ENCODE peak calls at places on chromosome 9, in five cellular contexts. One of them, this sample, is unnamed. For H3K4me1, the result is how much of the 10 kb centered on the place peaks cover.

GRCh38 chr9:137277329-137278041 is at the start of gene TOR4A:
- DNase-seq in GM23248: peak
- DNase-seq in upper lobe of right lung: peak
- DNase-seq in aorta: peak
- DNase-seq in GM23338: peak
- DNase-seq in this sample: peak

GRCh38 chr9:89481161-89481915 is 16.6 kb downstream of the SEMA4D start:
- DNase-seq in GM23248: no peak
- DNase-seq in upper lobe of right lung: peak
- DNase-seq in aorta: no peak
- DNase-seq in GM23338: no peak
- DNase-seq in this sample: no peak

GRCh38 chr9:137129089-137129455 is 9.9 kb upstream of the GRIN1 start:
- DNase-seq in GM23248: peak
- DNase-seq in upper lobe of right lung: no peak
- DNase-seq in aorta: no peak
- DNase-seq in GM23338: peak
- DNase-seq in this sample: no peak

GRCh38 chr9:128631636-128632035 is 25.0 kb downstream of the DYNC2I2 start:
- DNase-seq in GM23248: no peak
- DNase-seq in upper lobe of right lung: no peak
- DNase-seq in aorta: no peak
- DNase-seq in GM23338: no peak
- DNase-seq in this sample: peak

GRCh38 chr9:3730527-3730926 is 204.7 kb upstream of the RFX3 start:
- DNase-seq in GM23248: no peak
- DNase-seq in upper lobe of right lung: no peak
- DNase-seq in aorta: no peak
- DNase-seq in GM23338: no peak
- DNase-seq in this sample: no peak

GRCh38 chr9:21559402-21560280 is 77.5 kb upstream of the IFNE start:
- DNase-seq in GM23248: peak
- DNase-seq in upper lobe of right lung: peak
- DNase-seq in aorta: peak
- DNase-seq in GM23338: peak
- DNase-seq in this sample: peak

GRCh38 chr9:133225171-133226011 is 16.3 kb upstream of the OBP2B start:
- DNase-seq in GM23248: no peak
- DNase-seq in upper lobe of right lung: no peak
- DNase-seq in aorta: peak
- DNase-seq in GM23338: no peak
- DNase-seq in this sample: peak

GRCh38 chr9:117098331-117098730 is 316.5 kb downstream of the ASTN2 start:
- DNase-seq in GM23248: no peak
- DNase-seq in upper lobe of right lung: no peak
- DNase-seq in aorta: no peak
- DNase-seq in GM23338: no peak
- DNase-seq in this sample: no peak

GRCh38 chr9:132670816-132671371 is 630 bp downstream of the GTF3C4 start:
- DNase-seq in GM23248: peak
- DNase-seq in upper lobe of right lung: peak
- DNase-seq in aorta: no peak
- DNase-seq in GM23338: peak
- DNase-seq in this sample: no peak

GRCh38 chr9:70420267-70421019 is 6.0 kb upstream of the KLF9 start:
- DNase-seq in GM23248: peak
- DNase-seq in upper lobe of right lung: peak
- DNase-seq in aorta: peak
- DNase-seq in GM23338: peak
- DNase-seq in this sample: peak

GRCh38 chr9:137974746-137975526 is 97.4 kb downstream of the CACNA1B start:
- DNase-seq in GM23248: no peak
- DNase-seq in upper lobe of right lung: peak
- DNase-seq in aorta: peak
- DNase-seq in GM23338: no peak
- DNase-seq in this sample: peak

GRCh38 chr9:81559741-81560140 is 129.6 kb downstream of the TLE1 start:
- DNase-seq in GM23248: peak
- DNase-seq in upper lobe of right lung: no peak
- DNase-seq in aorta: no peak
- DNase-seq in GM23338: no peak
- DNase-seq in this sample: no peak

GRCh38 chr9:86288501-86288900 is 6.2 kb upstream of the ISCA1 start:
- DNase-seq in GM23248: no peak
- DNase-seq in upper lobe of right lung: no peak
- DNase-seq in aorta: no peak
- DNase-seq in GM23338: no peak
- DNase-seq in this sample: no peak

GRCh38 chr9:13956107-13956506 is 357.8 kb downstream of the NFIB start:
- DNase-seq in GM23248: no peak
- DNase-seq in upper lobe of right lung: no peak
- DNase-seq in aorta: no peak
- DNase-seq in GM23338: no peak
- DNase-seq in this sample: no peak

GRCh38 chr9:136251264-136252115 is 5.9 kb upstream of the QSOX2 start:
- DNase-seq in GM23248: no peak
- DNase-seq in upper lobe of right lung: no peak
- DNase-seq in aorta: no peak
- DNase-seq in GM23338: no peak
- DNase-seq in this sample: no peak

GRCh38 chr9:132241840-132242620 is 80.2 kb downstream of the NTNG2 start:
- DNase-seq in GM23248: no peak
- DNase-seq in upper lobe of right lung: peak
- DNase-seq in aorta: peak
- DNase-seq in GM23338: peak
- DNase-seq in this sample: peak

GRCh38 chr9:89008346-89009048 is 17.2 kb downstream of the S1PR3 start:
- DNase-seq in GM23248: no peak
- DNase-seq in upper lobe of right lung: no peak
- DNase-seq in aorta: peak
- DNase-seq in GM23338: no peak
- DNase-seq in this sample: no peak

GRCh38 chr9:123310551-123311249 is 42.3 kb upstream of the STRBP start:
- DNase-seq in GM23248: no peak
- DNase-seq in upper lobe of right lung: no peak
- DNase-seq in aorta: no peak
- DNase-seq in GM23338: no peak
- DNase-seq in this sample: no peak

GRCh38 chr9:27471789-27472585 is 52.1 kb upstream of the IFNK start:
- DNase-seq in GM23248: peak
- DNase-seq in upper lobe of right lung: no peak
- DNase-seq in aorta: no peak
- DNase-seq in GM23338: no peak
- DNase-seq in this sample: no peak

GRCh38 chr9:98867434-98868168 is 60.1 kb downstream of the GALNT12 start:
- DNase-seq in GM23248: peak
- DNase-seq in upper lobe of right lung: no peak
- DNase-seq in aorta: peak
- DNase-seq in GM23338: no peak
- DNase-seq in this sample: peak

GRCh38 chr9:14349141-14349817 is 35.3 kb upstream of the NFIB start:
- DNase-seq in GM23248: no peak
- DNase-seq in upper lobe of right lung: no peak
- DNase-seq in aorta: no peak
- DNase-seq in GM23338: no peak
- DNase-seq in this sample: no peak

GRCh38 chr9:134413112-134413715 is 87.0 kb downstream of the RXRA start:
- DNase-seq in GM23248: no peak
- DNase-seq in upper lobe of right lung: no peak
- DNase-seq in aorta: no peak
- DNase-seq in GM23338: no peak
- DNase-seq in this sample: no peak
- H3K4me1 ChIP-seq in GM23248: under half
- H3K4me1 ChIP-seq in upper lobe of right lung: half or more
- H3K4me1 ChIP-seq in aorta: under half
- H3K4me1 ChIP-seq in GM23338: under half
- H3K4me1 ChIP-seq in this sample: half or more

GRCh38 chr9:107480386-107480789 is 9.2 kb downstream of the KLF4 start:
- DNase-seq in GM23248: peak
- DNase-seq in upper lobe of right lung: peak
- DNase-seq in aorta: no peak
- DNase-seq in GM23338: no peak
- DNase-seq in this sample: peak
- H3K4me3 ChIP-seq in GM23248: peak
- H3K4me3 ChIP-seq in upper lobe of right lung: no peak
- H3K4me3 ChIP-seq in aorta: no peak
- H3K4me3 ChIP-seq in GM23338: no peak
- H3K4me3 ChIP-seq in this sample: peak

DNA sequence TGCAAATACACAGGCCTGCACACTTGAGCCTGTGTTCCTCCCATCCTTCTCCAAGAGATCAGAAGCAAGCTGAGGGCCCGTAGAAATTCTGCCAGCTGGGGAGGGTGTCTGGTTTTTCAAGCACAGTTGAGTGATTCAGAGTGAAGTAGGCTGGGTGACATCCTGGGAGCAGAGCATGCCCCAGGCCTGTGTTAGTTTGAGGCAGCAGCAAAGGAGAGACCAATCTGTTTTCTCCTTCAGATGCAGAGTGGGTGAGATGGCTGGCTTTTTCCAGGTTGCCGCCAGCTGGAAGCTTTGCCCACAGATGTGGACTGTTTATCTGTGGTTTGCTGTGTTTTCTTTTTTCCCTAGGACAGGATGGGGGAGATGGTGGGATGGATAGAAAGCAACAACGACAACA is 63.1 kb downstream of the RCL1 start:
- DNase-seq in GM23248: peak
- DNase-seq in upper lobe of right lung: no peak
- DNase-seq in aorta: peak
- DNase-seq in GM23338: no peak
- DNase-seq in this sample: no peak
- H3K27ac ChIP-seq in GM23248: peak
- H3K27ac ChIP-seq in upper lobe of right lung: no peak
- H3K27ac ChIP-seq in aorta: peak
- H3K27ac ChIP-seq in GM23338: no peak
- H3K27ac ChIP-seq in this sample: no peak

GRCh38 chr9:113598451-113598850 is 134.9 kb downstream of the RGS3 start:
- DNase-seq in GM23248: peak
- DNase-seq in upper lobe of right lung: no peak
- DNase-seq in aorta: peak
- DNase-seq in GM23338: no peak
- DNase-seq in this sample: peak

GRCh38 chr9:113597390-113598241 is 134.1 kb downstream of the RGS3 start:
- DNase-seq in GM23248: no peak
- DNase-seq in upper lobe of right lung: no peak
- DNase-seq in aorta: peak
- DNase-seq in GM23338: no peak
- DNase-seq in this sample: peak

GRCh38 chr9:113594484-113595299 is 131.2 kb downstream of the RGS3 start:
- DNase-seq in GM23248: peak
- DNase-seq in upper lobe of right lung: no peak
- DNase-seq in aorta: peak
- DNase-seq in GM23338: no peak
- DNase-seq in this sample: peak

GRCh38 chr9:113598883-113599282 is 135.4 kb downstream of the RGS3 start:
- DNase-seq in GM23248: peak
- DNase-seq in upper lobe of right lung: no peak
- DNase-seq in aorta: no peak
- DNase-seq in GM23338: no peak
- DNase-seq in this sample: peak

DNA sequence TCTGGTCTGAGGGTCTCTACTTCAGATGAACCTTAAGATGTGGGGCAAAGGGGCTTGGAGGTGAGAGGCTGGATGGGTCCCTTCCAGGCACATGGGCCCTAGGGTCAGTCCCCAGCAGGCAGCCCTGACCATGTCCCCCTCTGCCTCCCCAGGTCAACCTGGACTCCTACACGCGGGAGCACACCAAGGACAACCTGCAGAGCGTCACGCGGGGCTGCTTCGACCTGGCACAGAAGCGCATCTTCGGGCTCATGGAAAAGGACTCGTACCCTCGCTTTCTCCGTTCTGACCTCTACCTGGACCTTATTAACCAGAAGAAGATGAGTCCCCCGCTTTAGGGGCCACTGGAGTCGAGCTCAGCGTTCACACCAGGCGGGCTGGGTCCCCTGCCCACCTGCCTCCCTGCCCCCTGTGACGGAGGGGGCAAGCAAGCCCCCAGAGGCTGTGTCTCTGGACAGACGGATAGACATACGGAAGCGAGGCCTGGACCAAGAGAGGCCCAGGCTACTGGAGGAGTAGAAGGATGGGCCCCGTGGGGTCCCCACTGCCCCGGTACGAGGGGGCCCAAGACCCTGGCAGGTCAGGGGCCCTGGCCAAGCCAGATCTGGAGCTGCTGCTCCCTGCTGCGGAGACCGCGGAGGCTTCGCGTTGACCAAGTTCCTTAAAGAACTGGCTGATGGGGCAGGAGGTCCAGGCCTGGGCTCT is 133.2 kb downstream of the RGS3 start:
- DNase-seq in GM23248: no peak
- DNase-seq in upper lobe of right lung: no peak
- DNase-seq in aorta: no peak
- DNase-seq in GM23338: no peak
- DNase-seq in this sample: peak
- H3K4me1 ChIP-seq in GM23248: under half
- H3K4me1 ChIP-seq in upper lobe of right lung: half or more
- H3K4me1 ChIP-seq in aorta: under half
- H3K4me1 ChIP-seq in GM23338: under half
- H3K4me1 ChIP-seq in this sample: half or more

GRCh38 chr9:130660683-130661460 is 3.5 kb upstream of the PRDM12 start:
- DNase-seq in GM23248: peak
- DNase-seq in upper lobe of right lung: no peak
- DNase-seq in aorta: no peak
- DNase-seq in GM23338: peak
- DNase-seq in this sample: no peak
- H3K4me3 ChIP-seq in GM23248: peak
- H3K4me3 ChIP-seq in upper lobe of right lung: peak
- H3K4me3 ChIP-seq in aorta: peak
- H3K4me3 ChIP-seq in GM23338: peak
- H3K4me3 ChIP-seq in this sample: peak

GRCh38 chr9:114553202-114553601 is 34.4 kb upstream of the ATP6V1G1 start:
- DNase-seq in GM23248: no peak
- DNase-seq in upper lobe of right lung: no peak
- DNase-seq in aorta: no peak
- DNase-seq in GM23338: no peak
- DNase-seq in this sample: no peak

GRCh38 chr9:114546851-114547250 is 40.7 kb upstream of the ATP6V1G1 start:
- DNase-seq in GM23248: peak
- DNase-seq in upper lobe of right lung: no peak
- DNase-seq in aorta: no peak
- DNase-seq in GM23338: no peak
- DNase-seq in this sample: no peak

GRCh38 chr9:114552716-114553115 is 34.9 kb upstream of the ATP6V1G1 start:
- DNase-seq in GM23248: peak
- DNase-seq in upper lobe of right lung: no peak
- DNase-seq in aorta: no peak
- DNase-seq in GM23338: no peak
- DNase-seq in this sample: no peak

GRCh38 chr9:114549677-114550330 is 37.8 kb upstream of the ATP6V1G1 start:
- DNase-seq in GM23248: peak
- DNase-seq in upper lobe of right lung: no peak
- DNase-seq in aorta: no peak
- DNase-seq in GM23338: no peak
- DNase-seq in this sample: no peak

GRCh38 chr9:114551750-114552685 is 35.6 kb upstream of the ATP6V1G1 start:
- DNase-seq in GM23248: peak
- DNase-seq in upper lobe of right lung: no peak
- DNase-seq in aorta: peak
- DNase-seq in GM23338: no peak
- DNase-seq in this sample: no peak
- H3K27ac ChIP-seq in GM23248: peak
- H3K27ac ChIP-seq in upper lobe of right lung: no peak
- H3K27ac ChIP-seq in aorta: no peak
- H3K27ac ChIP-seq in GM23338: no peak
- H3K27ac ChIP-seq in this sample: no peak

GRCh38 chr9:87872079-87872624 is 10.5 kb upstream of the SPATA31E1 start:
- DNase-seq in GM23248: peak
- DNase-seq in upper lobe of right lung: no peak
- DNase-seq in aorta: no peak
- DNase-seq in GM23338: no peak
- DNase-seq in this sample: no peak
- H3K4me1 ChIP-seq in GM23248: under half
- H3K4me1 ChIP-seq in upper lobe of right lung: under half
- H3K4me1 ChIP-seq in aorta: under half
- H3K4me1 ChIP-seq in GM23338: under half
- H3K4me1 ChIP-seq in this sample: under half

This sample was measured in lower lobe of right lung.